ENCODE peak calls at places on chromosomes 6 and 20, in five cellular contexts. B is left cardiac atrium; K is stimulated activated CD4-positive, alpha-beta T cell treated with anti-CD3 and anti-CD28 coated beads, Interleukin-15, amount 100 ng/mL, for 48 hours; Y is RWPE2; H is stimulated activated CD8-positive, alpha-beta memory T cell treated with anti-CD3 and anti-CD28 coated beads, Interleukin-4, amount 100 ng/mL, for 24 hours. G is an unnamed sample.

GRCh38 chr20:26209171-26209941 is 512.7 kb upstream of the ZNF337 start:
- DNase-seq in B (no peak), K (no peak), Y (peak), H (no peak), G (no peak)

GRCh38 chr6:37882724-37883413 is 63.3 kb downstream of the ZFAND3 start:
- DNase-seq in B (no peak), K (no peak), Y (no peak), H (no peak), G (no peak)

GRCh38 chr20:10133532-10133931 is 85.1 kb upstream of the SNAP25 start:
- DNase-seq in B (no peak), K (no peak), Y (no peak), H (no peak), G (no peak)

GRCh38 chr6:136786708-136787107 is 5.6 kb downstream of the MAP3K5 start:
- DNase-seq in B (no peak), K (no peak), Y (no peak), H (no peak), G (no peak)

GRCh38 chr6:147099974-147100373 is 104.2 kb upstream of the STXBP5 start:
- DNase-seq in B (no peak), K (no peak), Y (no peak), H (no peak), G (no peak)

GRCh38 chr20:56629464-56630085 is 469 bp downstream of the TFAP2C start:
- DNase-seq in B (no peak), K (no peak), Y (no peak), H (no peak), G (no peak)

GRCh38 chr6:161429921-161430490 is 156.1 kb upstream of the AGPAT4 start:
- DNase-seq in B (no peak), K (no peak), Y (no peak), H (no peak), G (no peak)

GRCh38 chr20:59765599-59766177 is 161.3 kb downstream of the PHACTR3 start:
- DNase-seq in B (no peak), K (no peak), Y (peak), H (no peak), G (no peak)

GRCh38 chr6:104640141-104640700 is 219.5 kb downstream of the HACE1 start:
- DNase-seq in B (no peak), K (no peak), Y (no peak), H (no peak), G (no peak)

GRCh38 chr6:1593286-1593957 is 16.3 kb upstream of the FOXC1 start:
- DNase-seq in B (no peak), K (no peak), Y (no peak), H (no peak), G (no peak)

GRCh38 chr6:138965971-138966370 is 22.1 kb downstream of the REPS1 start:
- DNase-seq in B (no peak), K (no peak), Y (no peak), H (no peak), G (no peak)

GRCh38 chr6:136226027-136226673 is 24.0 kb downstream of the MTFR2 start:
- DNase-seq in B (peak), K (peak), Y (no peak), H (no peak), G (peak)

GRCh38 chr6:93787841-93788240 is 368.5 kb upstream of the EPHA7 start:
- DNase-seq in B (no peak), K (no peak), Y (no peak), H (no peak), G (no peak)

GRCh38 chr6:143555071-143555492 is 43.6 kb upstream of the FUCA2 start:
- DNase-seq in B (no peak), K (no peak), Y (no peak), H (no peak), G (no peak)

GRCh38 chr6:7920425-7920824 is 9.8 kb upstream of the TXNDC5 start:
- DNase-seq in B (no peak), K (no peak), Y (no peak), H (no peak), G (no peak)

GRCh38 chr6:158847012-158847529 is 27.9 kb upstream of the EZR start:
- DNase-seq in B (no peak), K (no peak), Y (no peak), H (no peak), G (no peak)

GRCh38 chr20:41380551-41381262 is 14.1 kb upstream of the EMILIN3 start:
- DNase-seq in B (no peak), K (no peak), Y (no peak), H (no peak), G (no peak)

GRCh38 chr6:87287251-87287650 is 35.1 kb upstream of the SMIM8 start:
- DNase-seq in B (no peak), K (no peak), Y (no peak), H (no peak), G (no peak)

GRCh38 chr20:58352454-58352853 is 36.6 kb upstream of the VAPB start:
- DNase-seq in B (no peak), K (peak), Y (no peak), H (no peak), G (no peak)

GRCh38 chr6:166781331-166781730 is 154.3 kb upstream of the RPS6KA2 start:
- DNase-seq in B (no peak), K (no peak), Y (no peak), H (no peak), G (no peak)

GRCh38 chr20:23139524-23139923 is 53.4 kb upstream of the CD93 start:
- DNase-seq in B (no peak), K (no peak), Y (peak), H (no peak), G (no peak)

GRCh38 chr6:157813757-157814455 is 9.1 kb upstream of the SNX9 start:
- DNase-seq in B (no peak), K (no peak), Y (no peak), H (no peak), G (no peak)

GRCh38 chr20:42705550-42705949 is 484.2 kb downstream of the PTPRT start:
- DNase-seq in B (no peak), K (no peak), Y (no peak), H (no peak), G (no peak)

GRCh38 chr20:57698191-57698866 is 11.5 kb downstream of the PMEPA1 start:
- DNase-seq in B (no peak), K (peak), Y (peak), H (peak), G (peak)

GRCh38 chr20:58778774-58779173 is 71.9 kb downstream of the GNAS-AS1 start:
- DNase-seq in B (no peak), K (no peak), Y (no peak), H (no peak), G (no peak)

GRCh38 chr20:33731693-33732165 is at the start of gene ZNF341:
- DNase-seq in B (peak), K (peak), Y (peak), H (peak), G (peak)

GRCh38 chr6:17725083-17725482 is 18.4 kb upstream of the NUP153 start:
- DNase-seq in B (peak), K (no peak), Y (no peak), H (no peak), G (no peak)

GRCh38 chr20:32007787-32008616 is 2.2 kb upstream of the CCM2L start:
- DNase-seq in B (peak), K (no peak), Y (no peak), H (no peak), G (no peak)

GRCh38 chr6:104855507-104855906 is 4.2 kb downstream of the HACE1 start:
- DNase-seq in B (no peak), K (no peak), Y (no peak), H (no peak), G (no peak)